ENCODE peak calls at places on chromosomes 4 and X, in five cellular contexts. M, P, D, R and Q are unnamed samples.

GRCh38 chr4:41873380-41874295 is 61.6 kb upstream of the TMEM33 start:
- DNase-seq in M (no peak), P (no peak), D (no peak), R (no peak), Q (no peak)

GRCh38 chr4:185903205-185903604 is 91.2 kb upstream of the SORBS2 start:
- DNase-seq in M (no peak), P (no peak), D (no peak), R (no peak), Q (no peak)

GRCh38 chrX:55006827-55007621 is 6.9 kb downstream of the APEX2 start:
- DNase-seq in M (no peak), P (no peak), D (no peak), R (no peak), Q (no peak)

GRCh38 chr4:29540439-29541102 is 1179.6 kb upstream of the PCDH7 start:
- DNase-seq in M (no peak), P (no peak), D (no peak), R (no peak), Q (no peak)

GRCh38 chr4:129098578-129098977 is 2.6 kb downstream of the C4orf33 start:
- DNase-seq in M (no peak), P (no peak), D (no peak), R (no peak), Q (no peak)

GRCh38 chr4:40672528-40673522 is 43.2 kb upstream of the RBM47 start:
- DNase-seq in M (no peak), P (peak), D (peak), R (peak), Q (no peak)

GRCh38 chr4:111664546-111664945 is 480.7 kb upstream of the FAM241A start:
- DNase-seq in M (no peak), P (no peak), D (no peak), R (no peak), Q (no peak)

GRCh38 chr4:185710487-185710995 is 101.5 kb downstream of the SORBS2 start:
- DNase-seq in M (no peak), P (no peak), D (no peak), R (no peak), Q (no peak)

GRCh38 chr4:160848901-160849735 is 1314.7 kb downstream of the FSTL5 start:
- DNase-seq in M (no peak), P (no peak), D (no peak), R (no peak), Q (no peak)

GRCh38 chr4:150436598-150437370 is 145.2 kb upstream of the MAB21L2 start:
- DNase-seq in M (no peak), P (no peak), D (no peak), R (no peak), Q (no peak)

GRCh38 chr4:157700898-157701694 is 471.7 kb downstream of the GASK1B start:
- DNase-seq in M (no peak), P (no peak), D (no peak), R (no peak), Q (no peak)

GRCh38 chr4:13548984-13549546 is 4.8 kb upstream of the NKX3-2 start:
- DNase-seq in M (peak), P (peak), D (peak), R (peak), Q (peak)

GRCh38 chr4:150348079-150348478 is 233.9 kb upstream of the MAB21L2 start:
- DNase-seq in M (no peak), P (peak), D (no peak), R (no peak), Q (no peak)

GRCh38 chr4:12486995-12487394 is 997.1 kb downstream of the RAB28 start:
- DNase-seq in M (no peak), P (no peak), D (no peak), R (no peak), Q (no peak)

GRCh38 chr4:24472514-24473308 is 111.6 kb downstream of the DHX15 start:
- DNase-seq in M (peak), P (no peak), D (peak), R (no peak), Q (peak)

GRCh38 chr4:53479731-53480525 is 102.5 kb downstream of the FIP1L1 start:
- DNase-seq in M (no peak), P (peak), D (no peak), R (no peak), Q (no peak)

GRCh38 chr4:78710536-78710935 is 65.6 kb upstream of the BMP2K start:
- DNase-seq in M (no peak), P (no peak), D (no peak), R (no peak), Q (no peak)

GRCh38 chrX:6226646-6227444 is 1.8 kb downstream of the NLGN4X start:
- DNase-seq in M (no peak), P (no peak), D (no peak), R (no peak), Q (no peak)

GRCh38 chr4:137610960-137611359 is 78.7 kb upstream of the PCDH18 start:
- DNase-seq in M (no peak), P (no peak), D (no peak), R (no peak), Q (no peak)

GRCh38 chr4:7226464-7226863 is 34.1 kb downstream of the SORCS2 start:
- DNase-seq in M (no peak), P (no peak), D (no peak), R (no peak), Q (no peak)

GRCh38 chr4:82509029-82509428 is 52.8 kb downstream of the TMEM150C start:
- DNase-seq in M (no peak), P (no peak), D (no peak), R (no peak), Q (no peak)

GRCh38 chr4:8041868-8042267 is 102.2 kb upstream of the AFAP1 start:
- DNase-seq in M (no peak), P (no peak), D (no peak), R (no peak), Q (no peak)

GRCh38 chrX:2846992-2847391 is 18.3 kb downstream of the GYG2 start:
- DNase-seq in M (no peak), P (no peak), D (no peak), R (no peak), Q (peak)

GRCh38 chrX:78618987-78619386 is 40.1 kb downstream of the RTL3 start:
- DNase-seq in M (no peak), P (no peak), D (no peak), R (no peak), Q (no peak)

GRCh38 chrX:46967547-46967946 is 55.3 kb downstream of the JADE3 start:
- DNase-seq in M (no peak), P (no peak), D (no peak), R (no peak), Q (no peak)

GRCh38 chrX:97790850-97791249 is 907.1 kb downstream of the RPA4 start:
- DNase-seq in M (no peak), P (no peak), D (no peak), R (no peak), Q (no peak)

GRCh38 chr4:40909363-40909876 is 159.7 kb downstream of the NSUN7 start:
- DNase-seq in M (no peak), P (peak), D (peak), R (peak), Q (no peak)

GRCh38 chr4:185358514-185359433 is 37.0 kb downstream of the LRP2BP start:
- DNase-seq in M (no peak), P (peak), D (peak), R (no peak), Q (no peak)

GRCh38 chr4:186932631-186933150 is 209.0 kb upstream of the FAT1 start:
- DNase-seq in M (no peak), P (no peak), D (no peak), R (no peak), Q (no peak)

GRCh38 chrX:120302434-120302833 is 8.8 kb downstream of the TMEM255A start:
- DNase-seq in M (no peak), P (no peak), D (no peak), R (no peak), Q (no peak)

GRCh38 chr4:89583106-89583505 is 253.9 kb downstream of the SNCA start:
- DNase-seq in M (no peak), P (no peak), D (no peak), R (no peak), Q (no peak)

GRCh38 chr4:146158036-146158745 is 17.3 kb upstream of the LSM6 start:
- DNase-seq in M (no peak), P (no peak), D (no peak), R (no peak), Q (no peak)

GRCh38 chr4:123848615-123849014 is 452.0 kb downstream of the SPRY1 start:
- DNase-seq in M (no peak), P (no peak), D (no peak), R (no peak), Q (no peak)

GRCh38 chr4:93132631-93133030 is 695.9 kb upstream of the ATOH1 start:
- DNase-seq in M (no peak), P (no peak), D (no peak), R (no peak), Q (no peak)

GRCh38 chr4:925171-925570 is 6.9 kb downstream of the GAK start:
- DNase-seq in M (no peak), P (no peak), D (no peak), R (no peak), Q (no peak)

GRCh38 chr4:166808380-166808779 is 425.9 kb downstream of the SPOCK3 start:
- DNase-seq in M (no peak), P (no peak), D (no peak), R (no peak), Q (no peak)

GRCh38 chr4:58274553-58274952 is 1164.4 kb upstream of the IGFBP7 start:
- DNase-seq in M (no peak), P (no peak), D (no peak), R (no peak), Q (no peak)

GRCh38 chrX:111270339-111270738 is at the start of gene CAPN6:
- DNase-seq in M (peak), P (no peak), D (no peak), R (no peak), Q (no peak)
- H3K4me3 ChIP-seq in M (no peak), P (no peak), D (no peak), R (no peak), Q (no peak)

GRCh38 chr4:153535735-153536494 is 69.8 kb downstream of the TMEM131L start:
- DNase-seq in M (no peak), P (no peak), D (no peak), R (no peak), Q (peak)
- TF ChIP-seq CTCF in M (peak), P (no peak), D (no peak), R (no peak), Q (peak)

GRCh38 chr4:98522603-98523395 is 135.6 kb downstream of the TSPAN5 start:
- DNase-seq in M (no peak), P (peak), D (no peak), R (peak), Q (no peak)
- H3K4me3 ChIP-seq in M (no peak), P (peak), D (no peak), R (no peak), Q (no peak)

GRCh38 chr4:72909461-72909860 is 160.1 kb downstream of the COX18 start:
- DNase-seq in M (peak), P (no peak), D (no peak), R (no peak), Q (no peak)
- TF ChIP-seq CTCF in M (peak), P (no peak), D (peak), R (peak), Q (peak)

GRCh38 chrX:17859609-17860178 is 1.4 kb downstream of the RAI2 start:
- DNase-seq in M (peak), P (no peak), D (no peak), R (no peak), Q (no peak)
- H3K4me3 ChIP-seq in M (peak), P (no peak), D (no peak), R (no peak), Q (no peak)